ENCODE peak calls at places on chromosomes 16 and 17, in ten cellular contexts. One of them, this sample, is unnamed.

GRCh38 chr16:27515874-27516353 is 33.8 kb downstream of the GTF3C1 start:
- DNase-seq in SJSA1: peak
- DNase-seq in lower lobe of right lung: no peak
- DNase-seq in endothelial cell of umbilical vein: peak
- DNase-seq in mammary epithelial cell: peak
- DNase-seq in NB4: peak
- DNase-seq in GM12864: no peak
- DNase-seq in suprapubic skin: no peak
- DNase-seq in HCT116: peak
- DNase-seq in GM12865: peak
- DNase-seq in this sample: no peak

GRCh38 chr17:55750750-55751641 is at the start of gene PCTP:
- DNase-seq in NB4: peak
- DNase-seq in lower lobe of right lung: peak
- DNase-seq in HCT116: peak
- DNase-seq in SJSA1: peak
- DNase-seq in GM12864: no peak
- DNase-seq in GM12865: peak
- DNase-seq in suprapubic skin: peak
- DNase-seq in mammary epithelial cell: peak
- DNase-seq in endothelial cell of umbilical vein: peak
- DNase-seq in this sample: peak

GRCh38 chr17:32971171-32971570 is 20.5 kb upstream of the SPACA3 start:
- DNase-seq in GM12864: peak
- DNase-seq in SJSA1: no peak
- DNase-seq in lower lobe of right lung: no peak
- DNase-seq in HCT116: no peak
- DNase-seq in suprapubic skin: no peak
- DNase-seq in GM12865: peak
- DNase-seq in endothelial cell of umbilical vein: no peak
- DNase-seq in NB4: peak
- DNase-seq in mammary epithelial cell: peak
- DNase-seq in this sample: no peak

GRCh38 chr17:77210331-77210730 is 69.6 kb downstream of the SEC14L1 start:
- DNase-seq in mammary epithelial cell: no peak
- DNase-seq in suprapubic skin: peak
- DNase-seq in GM12864: no peak
- DNase-seq in HCT116: no peak
- DNase-seq in endothelial cell of umbilical vein: no peak
- DNase-seq in NB4: no peak
- DNase-seq in lower lobe of right lung: no peak
- DNase-seq in GM12865: no peak
- DNase-seq in SJSA1: no peak
- DNase-seq in this sample: no peak

GRCh38 chr16:69057400-69058378 is 47.8 kb upstream of the HAS3 start:
- DNase-seq in lower lobe of right lung: no peak
- DNase-seq in HCT116: peak
- DNase-seq in suprapubic skin: no peak
- DNase-seq in NB4: peak
- DNase-seq in endothelial cell of umbilical vein: no peak
- DNase-seq in mammary epithelial cell: peak
- DNase-seq in GM12865: peak
- DNase-seq in GM12864: no peak
- DNase-seq in SJSA1: no peak
- DNase-seq in this sample: peak

GRCh38 chr17:57671546-57672204 is 73.4 kb downstream of the CCDC182 start:
- DNase-seq in endothelial cell of umbilical vein: peak
- DNase-seq in mammary epithelial cell: no peak
- DNase-seq in SJSA1: peak
- DNase-seq in HCT116: peak
- DNase-seq in NB4: peak
- DNase-seq in suprapubic skin: peak
- DNase-seq in lower lobe of right lung: peak
- DNase-seq in GM12864: peak
- DNase-seq in GM12865: peak
- DNase-seq in this sample: peak

GRCh38 chr16:27174007-27174406 is 29.3 kb upstream of the KDM8 start:
- DNase-seq in endothelial cell of umbilical vein: no peak
- DNase-seq in SJSA1: no peak
- DNase-seq in GM12865: peak
- DNase-seq in GM12864: no peak
- DNase-seq in lower lobe of right lung: no peak
- DNase-seq in mammary epithelial cell: no peak
- DNase-seq in HCT116: no peak
- DNase-seq in suprapubic skin: no peak
- DNase-seq in NB4: peak
- DNase-seq in this sample: no peak

GRCh38 chr17:11418367-11418766 is 177.4 kb downstream of the SHISA6 start:
- DNase-seq in suprapubic skin: no peak
- DNase-seq in NB4: no peak
- DNase-seq in HCT116: no peak
- DNase-seq in mammary epithelial cell: no peak
- DNase-seq in SJSA1: no peak
- DNase-seq in GM12864: no peak
- DNase-seq in GM12865: no peak
- DNase-seq in endothelial cell of umbilical vein: no peak
- DNase-seq in lower lobe of right lung: no peak
- DNase-seq in this sample: no peak

GRCh38 chr17:32518856-32519768 is 32.3 kb downstream of the CDK5R1 start:
- DNase-seq in lower lobe of right lung: peak
- DNase-seq in mammary epithelial cell: peak
- DNase-seq in GM12864: no peak
- DNase-seq in endothelial cell of umbilical vein: peak
- DNase-seq in GM12865: peak
- DNase-seq in SJSA1: peak
- DNase-seq in suprapubic skin: no peak
- DNase-seq in HCT116: no peak
- DNase-seq in NB4: peak
- DNase-seq in this sample: peak

GRCh38 chr16:74296120-74296464 is 522 bp upstream of the PSMD7 start:
- DNase-seq in HCT116: no peak
- DNase-seq in lower lobe of right lung: no peak
- DNase-seq in NB4: peak
- DNase-seq in SJSA1: no peak
- DNase-seq in mammary epithelial cell: no peak
- DNase-seq in GM12865: no peak
- DNase-seq in GM12864: no peak
- DNase-seq in suprapubic skin: no peak
- DNase-seq in endothelial cell of umbilical vein: no peak
- DNase-seq in this sample: no peak

GRCh38 chr16:74302341-74302740 is 5.7 kb downstream of the PSMD7 start:
- DNase-seq in lower lobe of right lung: no peak
- DNase-seq in endothelial cell of umbilical vein: no peak
- DNase-seq in GM12864: no peak
- DNase-seq in SJSA1: no peak
- DNase-seq in NB4: no peak
- DNase-seq in GM12865: no peak
- DNase-seq in suprapubic skin: no peak
- DNase-seq in mammary epithelial cell: no peak
- DNase-seq in HCT116: no peak
- DNase-seq in this sample: no peak

GRCh38 chr16:74296465-74297295 is at the start of gene PSMD7:
- DNase-seq in HCT116: peak
- DNase-seq in suprapubic skin: peak
- DNase-seq in NB4: peak
- DNase-seq in endothelial cell of umbilical vein: peak
- DNase-seq in lower lobe of right lung: peak
- DNase-seq in GM12864: peak
- DNase-seq in mammary epithelial cell: peak
- DNase-seq in GM12865: peak
- DNase-seq in SJSA1: peak
- DNase-seq in this sample: peak

GRCh38 chr16:74297296-74297665 is 667 bp downstream of the PSMD7 start:
- DNase-seq in NB4: peak
- DNase-seq in SJSA1: no peak
- DNase-seq in HCT116: no peak
- DNase-seq in suprapubic skin: peak
- DNase-seq in GM12864: no peak
- DNase-seq in lower lobe of right lung: no peak
- DNase-seq in GM12865: peak
- DNase-seq in mammary epithelial cell: peak
- DNase-seq in endothelial cell of umbilical vein: peak
- DNase-seq in this sample: no peak

GRCh38 chr16:74298104-74298503 is 1.5 kb downstream of the PSMD7 start:
- DNase-seq in NB4: no peak
- DNase-seq in GM12864: no peak
- DNase-seq in SJSA1: no peak
- DNase-seq in endothelial cell of umbilical vein: no peak
- DNase-seq in lower lobe of right lung: no peak
- DNase-seq in suprapubic skin: no peak
- DNase-seq in mammary epithelial cell: peak
- DNase-seq in HCT116: no peak
- DNase-seq in GM12865: no peak
- DNase-seq in this sample: no peak
- H3K4me3 ChIP-seq in NB4: peak
- H3K4me3 ChIP-seq in GM12864: peak
- H3K4me3 ChIP-seq in SJSA1: no peak
- H3K4me3 ChIP-seq in endothelial cell of umbilical vein: peak
- H3K4me3 ChIP-seq in lower lobe of right lung: peak
- H3K4me3 ChIP-seq in suprapubic skin: peak
- H3K4me3 ChIP-seq in mammary epithelial cell: peak
- H3K4me3 ChIP-seq in HCT116: peak
- H3K4me3 ChIP-seq in GM12865: peak
- H3K4me3 ChIP-seq in this sample: peak

GRCh38 chr17:39924691-39925055 is 2.7 kb downstream of the ORMDL3 start:
- DNase-seq in endothelial cell of umbilical vein: no peak
- DNase-seq in NB4: no peak
- DNase-seq in GM12865: no peak
- DNase-seq in suprapubic skin: no peak
- DNase-seq in GM12864: no peak
- DNase-seq in SJSA1: no peak
- DNase-seq in mammary epithelial cell: no peak
- DNase-seq in lower lobe of right lung: no peak
- DNase-seq in HCT116: no peak
- DNase-seq in this sample: no peak

GRCh38 chr17:39927101-39927927 is at the start of the genes LRRC3C and ORMDL3:
- DNase-seq in mammary epithelial cell: peak
- DNase-seq in suprapubic skin: peak
- DNase-seq in lower lobe of right lung: peak
- DNase-seq in SJSA1: peak
- DNase-seq in GM12864: peak
- DNase-seq in endothelial cell of umbilical vein: peak
- DNase-seq in GM12865: peak
- DNase-seq in NB4: peak
- DNase-seq in HCT116: peak
- DNase-seq in this sample: peak

GRCh38 chr17:39926588-39927100 is 757 bp downstream of the ORMDL3 start:
- DNase-seq in GM12865: peak
- DNase-seq in suprapubic skin: no peak
- DNase-seq in HCT116: no peak
- DNase-seq in NB4: peak
- DNase-seq in mammary epithelial cell: peak
- DNase-seq in lower lobe of right lung: peak
- DNase-seq in endothelial cell of umbilical vein: peak
- DNase-seq in SJSA1: no peak
- DNase-seq in GM12864: no peak
- DNase-seq in this sample: no peak

GRCh38 chr17:39925282-39926134 is 1.9 kb downstream of the ORMDL3 start:
- DNase-seq in SJSA1: no peak
- DNase-seq in suprapubic skin: no peak
- DNase-seq in HCT116: no peak
- DNase-seq in lower lobe of right lung: no peak
- DNase-seq in mammary epithelial cell: no peak
- DNase-seq in endothelial cell of umbilical vein: no peak
- DNase-seq in GM12864: no peak
- DNase-seq in GM12865: no peak
- DNase-seq in NB4: no peak
- DNase-seq in this sample: no peak

GRCh38 chr17:39926135-39926587 is 1.2 kb downstream of the ORMDL3 start:
- DNase-seq in NB4: no peak
- DNase-seq in GM12864: no peak
- DNase-seq in mammary epithelial cell: no peak
- DNase-seq in lower lobe of right lung: no peak
- DNase-seq in suprapubic skin: no peak
- DNase-seq in endothelial cell of umbilical vein: no peak
- DNase-seq in HCT116: no peak
- DNase-seq in GM12865: no peak
- DNase-seq in SJSA1: no peak
- DNase-seq in this sample: no peak
- H3K4me3 ChIP-seq in NB4: peak
- H3K4me3 ChIP-seq in GM12864: peak
- H3K4me3 ChIP-seq in mammary epithelial cell: peak
- H3K4me3 ChIP-seq in lower lobe of right lung: peak
- H3K4me3 ChIP-seq in suprapubic skin: peak
- H3K4me3 ChIP-seq in endothelial cell of umbilical vein: peak
- H3K4me3 ChIP-seq in HCT116: peak
- H3K4me3 ChIP-seq in GM12865: peak
- H3K4me3 ChIP-seq in SJSA1: peak
- H3K4me3 ChIP-seq in this sample: peak

DNA sequence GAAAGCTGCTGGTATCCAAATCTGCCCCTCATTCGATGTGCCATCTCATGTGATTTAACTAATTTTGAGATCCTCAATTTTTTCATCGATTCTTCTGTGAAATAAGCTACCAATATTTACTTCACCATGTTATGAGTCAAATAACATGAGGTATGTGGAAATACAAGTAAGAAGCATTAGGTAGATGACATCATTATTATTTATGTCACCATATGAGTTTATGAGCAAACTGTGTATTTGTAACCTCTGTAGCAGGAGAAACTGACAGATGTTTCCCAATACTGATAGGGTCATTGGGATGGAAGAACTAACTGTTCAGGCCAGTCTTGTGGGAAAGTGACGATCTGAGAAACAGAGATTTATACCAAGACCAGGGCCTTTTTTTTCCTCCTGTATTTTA is 229.4 kb upstream of the GOT2 start:
- DNase-seq in NB4: no peak
- DNase-seq in GM12865: no peak
- DNase-seq in mammary epithelial cell: no peak
- DNase-seq in HCT116: no peak
- DNase-seq in SJSA1: no peak
- DNase-seq in lower lobe of right lung: no peak
- DNase-seq in GM12864: no peak
- DNase-seq in suprapubic skin: no peak
- DNase-seq in endothelial cell of umbilical vein: no peak
- DNase-seq in this sample: no peak
- H3K4me3 ChIP-seq in NB4: no peak
- H3K4me3 ChIP-seq in GM12865: no peak
- H3K4me3 ChIP-seq in mammary epithelial cell: no peak
- H3K4me3 ChIP-seq in HCT116: no peak
- H3K4me3 ChIP-seq in SJSA1: no peak
- H3K4me3 ChIP-seq in lower lobe of right lung: no peak
- H3K4me3 ChIP-seq in GM12864: no peak
- H3K4me3 ChIP-seq in suprapubic skin: no peak
- H3K4me3 ChIP-seq in endothelial cell of umbilical vein: no peak
- H3K4me3 ChIP-seq in this sample: no peak

DNA sequence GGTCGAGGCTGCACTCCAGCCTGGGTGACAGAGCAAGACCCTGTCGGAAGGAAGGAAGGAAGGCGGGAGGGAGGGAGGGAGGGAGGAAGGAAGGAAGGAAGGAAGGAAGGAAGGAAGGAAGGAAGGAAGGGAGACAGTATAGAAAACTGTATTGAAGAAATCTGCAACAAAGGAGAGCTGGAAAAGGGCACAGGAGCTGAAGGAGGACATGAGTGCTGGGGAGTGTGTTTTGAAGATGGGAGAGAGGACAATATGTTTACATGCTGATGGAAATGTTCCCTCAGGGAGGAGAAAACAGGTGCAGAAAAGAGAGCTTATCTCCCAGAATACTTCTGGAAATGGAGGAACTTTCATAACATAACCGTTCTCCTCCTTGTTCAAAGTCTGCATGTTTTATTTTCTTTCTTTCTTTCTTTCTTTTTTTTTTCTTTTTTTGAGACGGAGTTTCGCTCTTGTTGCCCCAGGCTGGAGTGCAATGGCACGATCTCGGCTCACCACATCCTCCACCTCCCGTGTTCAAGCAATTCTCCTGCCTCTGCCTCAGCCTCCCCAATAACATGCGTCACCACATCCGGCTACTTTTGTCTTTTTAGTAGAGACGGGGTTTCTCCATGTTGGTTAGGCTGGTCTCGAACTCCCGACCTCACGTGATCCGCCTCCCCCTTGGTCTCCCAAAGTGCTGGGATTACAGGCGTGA is 2.7 kb upstream of the HAP1 start:
- DNase-seq in GM12864: no peak
- DNase-seq in suprapubic skin: no peak
- DNase-seq in NB4: peak
- DNase-seq in HCT116: no peak
- DNase-seq in GM12865: no peak
- DNase-seq in lower lobe of right lung: no peak
- DNase-seq in SJSA1: no peak
- DNase-seq in endothelial cell of umbilical vein: no peak
- DNase-seq in mammary epithelial cell: no peak
- DNase-seq in this sample: no peak
- H3K4me3 ChIP-seq in GM12864: no peak
- H3K4me3 ChIP-seq in suprapubic skin: no peak
- H3K4me3 ChIP-seq in NB4: no peak
- H3K4me3 ChIP-seq in HCT116: no peak
- H3K4me3 ChIP-seq in GM12865: no peak
- H3K4me3 ChIP-seq in lower lobe of right lung: no peak
- H3K4me3 ChIP-seq in SJSA1: no peak
- H3K4me3 ChIP-seq in endothelial cell of umbilical vein: no peak
- H3K4me3 ChIP-seq in mammary epithelial cell: no peak
- H3K4me3 ChIP-seq in this sample: no peak